ENCODE peak calls at places on chromosome 3, in six cellular contexts. One of them, this sample, is unnamed.

GRCh38 chr3:141405581-141405980 is 37.3 kb downstream of the ZBTB38 start:
- DNase-seq in putamen: no peak
- DNase-seq in activated naive CD4-positive, alpha-beta T cell treated with anti-CD3 and anti-CD28 coated beads, Interleukin-2, amount 50 U/mL, for 16 hours: no peak
- DNase-seq in GM13976: no peak
- DNase-seq in effector memory CD8-positive, alpha-beta T cell: no peak
- DNase-seq in GM03348: peak
- DNase-seq in this sample: peak

GRCh38 chr3:116155830-116156229 is 289.5 kb downstream of the LSAMP start:
- DNase-seq in putamen: no peak
- DNase-seq in activated naive CD4-positive, alpha-beta T cell treated with anti-CD3 and anti-CD28 coated beads, Interleukin-2, amount 50 U/mL, for 16 hours: no peak
- DNase-seq in GM13976: no peak
- DNase-seq in effector memory CD8-positive, alpha-beta T cell: no peak
- DNase-seq in GM03348: no peak
- DNase-seq in this sample: no peak

GRCh38 chr3:178823556-178824229 is 247.9 kb downstream of the ZMAT3 start:
- DNase-seq in putamen: peak
- DNase-seq in activated naive CD4-positive, alpha-beta T cell treated with anti-CD3 and anti-CD28 coated beads, Interleukin-2, amount 50 U/mL, for 16 hours: no peak
- DNase-seq in GM13976: no peak
- DNase-seq in effector memory CD8-positive, alpha-beta T cell: no peak
- DNase-seq in GM03348: no peak
- DNase-seq in this sample: no peak

GRCh38 chr3:177811111-177811510 is 613.8 kb upstream of the TBL1XR1 start:
- DNase-seq in putamen: no peak
- DNase-seq in activated naive CD4-positive, alpha-beta T cell treated with anti-CD3 and anti-CD28 coated beads, Interleukin-2, amount 50 U/mL, for 16 hours: no peak
- DNase-seq in GM13976: peak
- DNase-seq in effector memory CD8-positive, alpha-beta T cell: no peak
- DNase-seq in GM03348: no peak
- DNase-seq in this sample: no peak

GRCh38 chr3:86793786-86794185 is 197.2 kb downstream of the VGLL3 start:
- DNase-seq in putamen: peak
- DNase-seq in activated naive CD4-positive, alpha-beta T cell treated with anti-CD3 and anti-CD28 coated beads, Interleukin-2, amount 50 U/mL, for 16 hours: no peak
- DNase-seq in GM13976: no peak
- DNase-seq in effector memory CD8-positive, alpha-beta T cell: no peak
- DNase-seq in GM03348: peak
- DNase-seq in this sample: no peak

GRCh38 chr3:69051796-69052566 is at the start of gene TMF1:
- DNase-seq in putamen: peak
- DNase-seq in activated naive CD4-positive, alpha-beta T cell treated with anti-CD3 and anti-CD28 coated beads, Interleukin-2, amount 50 U/mL, for 16 hours: peak
- DNase-seq in GM13976: peak
- DNase-seq in effector memory CD8-positive, alpha-beta T cell: peak
- DNase-seq in GM03348: peak
- DNase-seq in this sample: peak

GRCh38 chr3:169945313-169945712 is 21.3 kb upstream of the SEC62 start:
- DNase-seq in putamen: no peak
- DNase-seq in activated naive CD4-positive, alpha-beta T cell treated with anti-CD3 and anti-CD28 coated beads, Interleukin-2, amount 50 U/mL, for 16 hours: peak
- DNase-seq in GM13976: peak
- DNase-seq in effector memory CD8-positive, alpha-beta T cell: no peak
- DNase-seq in GM03348: no peak
- DNase-seq in this sample: peak

GRCh38 chr3:134796313-134797079 is 1.4 kb downstream of the EPHB1 start:
- DNase-seq in putamen: peak
- DNase-seq in activated naive CD4-positive, alpha-beta T cell treated with anti-CD3 and anti-CD28 coated beads, Interleukin-2, amount 50 U/mL, for 16 hours: no peak
- DNase-seq in GM13976: peak
- DNase-seq in effector memory CD8-positive, alpha-beta T cell: no peak
- DNase-seq in GM03348: peak
- DNase-seq in this sample: no peak

GRCh38 chr3:18189651-18190050 is 235.5 kb downstream of the SATB1 start:
- DNase-seq in putamen: no peak
- DNase-seq in activated naive CD4-positive, alpha-beta T cell treated with anti-CD3 and anti-CD28 coated beads, Interleukin-2, amount 50 U/mL, for 16 hours: no peak
- DNase-seq in GM13976: no peak
- DNase-seq in effector memory CD8-positive, alpha-beta T cell: no peak
- DNase-seq in GM03348: peak
- DNase-seq in this sample: no peak

GRCh38 chr3:42803800-42804112 is 534 bp downstream of the HIGD1A start:
- DNase-seq in putamen: no peak
- DNase-seq in activated naive CD4-positive, alpha-beta T cell treated with anti-CD3 and anti-CD28 coated beads, Interleukin-2, amount 50 U/mL, for 16 hours: peak
- DNase-seq in GM13976: no peak
- DNase-seq in effector memory CD8-positive, alpha-beta T cell: peak
- DNase-seq in GM03348: no peak
- DNase-seq in this sample: peak

GRCh38 chr3:123046262-123046873 is 18.8 kb upstream of the SEMA5B start:
- DNase-seq in putamen: no peak
- DNase-seq in activated naive CD4-positive, alpha-beta T cell treated with anti-CD3 and anti-CD28 coated beads, Interleukin-2, amount 50 U/mL, for 16 hours: no peak
- DNase-seq in GM13976: no peak
- DNase-seq in effector memory CD8-positive, alpha-beta T cell: no peak
- DNase-seq in GM03348: peak
- DNase-seq in this sample: no peak

GRCh38 chr3:160755776-160756304 is at the start of gene PPM1L:
- DNase-seq in putamen: peak
- DNase-seq in activated naive CD4-positive, alpha-beta T cell treated with anti-CD3 and anti-CD28 coated beads, Interleukin-2, amount 50 U/mL, for 16 hours: peak
- DNase-seq in GM13976: peak
- DNase-seq in effector memory CD8-positive, alpha-beta T cell: peak
- DNase-seq in GM03348: peak
- DNase-seq in this sample: peak

GRCh38 chr3:88195951-88196434 is 46.2 kb downstream of the C3orf38 start:
- DNase-seq in putamen: no peak
- DNase-seq in activated naive CD4-positive, alpha-beta T cell treated with anti-CD3 and anti-CD28 coated beads, Interleukin-2, amount 50 U/mL, for 16 hours: peak
- DNase-seq in GM13976: no peak
- DNase-seq in effector memory CD8-positive, alpha-beta T cell: no peak
- DNase-seq in GM03348: no peak
- DNase-seq in this sample: no peak

GRCh38 chr3:12060139-12060831 is 56.1 kb downstream of the SYN2 start:
- DNase-seq in putamen: no peak
- DNase-seq in activated naive CD4-positive, alpha-beta T cell treated with anti-CD3 and anti-CD28 coated beads, Interleukin-2, amount 50 U/mL, for 16 hours: no peak
- DNase-seq in GM13976: no peak
- DNase-seq in effector memory CD8-positive, alpha-beta T cell: no peak
- DNase-seq in GM03348: no peak
- DNase-seq in this sample: no peak

GRCh38 chr3:187773233-187773962 is 28.1 kb upstream of the BCL6 start:
- DNase-seq in putamen: no peak
- DNase-seq in activated naive CD4-positive, alpha-beta T cell treated with anti-CD3 and anti-CD28 coated beads, Interleukin-2, amount 50 U/mL, for 16 hours: no peak
- DNase-seq in GM13976: peak
- DNase-seq in effector memory CD8-positive, alpha-beta T cell: no peak
- DNase-seq in GM03348: no peak
- DNase-seq in this sample: no peak

GRCh38 chr3:32569540-32570425 is 875 bp downstream of the DYNC1LI1 start:
- DNase-seq in putamen: peak
- DNase-seq in activated naive CD4-positive, alpha-beta T cell treated with anti-CD3 and anti-CD28 coated beads, Interleukin-2, amount 50 U/mL, for 16 hours: peak
- DNase-seq in GM13976: peak
- DNase-seq in effector memory CD8-positive, alpha-beta T cell: peak
- DNase-seq in GM03348: peak
- DNase-seq in this sample: peak

GRCh38 chr3:128478576-128479506 is 12.2 kb upstream of the DNAJB8 start:
- DNase-seq in putamen: no peak
- DNase-seq in activated naive CD4-positive, alpha-beta T cell treated with anti-CD3 and anti-CD28 coated beads, Interleukin-2, amount 50 U/mL, for 16 hours: no peak
- DNase-seq in GM13976: no peak
- DNase-seq in effector memory CD8-positive, alpha-beta T cell: no peak
- DNase-seq in GM03348: no peak
- DNase-seq in this sample: no peak

GRCh38 chr3:69838217-69838616 is 99.0 kb downstream of the MITF start:
- DNase-seq in putamen: no peak
- DNase-seq in activated naive CD4-positive, alpha-beta T cell treated with anti-CD3 and anti-CD28 coated beads, Interleukin-2, amount 50 U/mL, for 16 hours: no peak
- DNase-seq in GM13976: no peak
- DNase-seq in effector memory CD8-positive, alpha-beta T cell: no peak
- DNase-seq in GM03348: peak
- DNase-seq in this sample: no peak

GRCh38 chr3:116445291-116445841 is at the start of gene LSAMP:
- DNase-seq in putamen: peak
- DNase-seq in activated naive CD4-positive, alpha-beta T cell treated with anti-CD3 and anti-CD28 coated beads, Interleukin-2, amount 50 U/mL, for 16 hours: no peak
- DNase-seq in GM13976: no peak
- DNase-seq in effector memory CD8-positive, alpha-beta T cell: no peak
- DNase-seq in GM03348: peak
- DNase-seq in this sample: no peak

GRCh38 chr3:55483196-55484095 is 3.7 kb downstream of the WNT5A start:
- DNase-seq in putamen: no peak
- DNase-seq in activated naive CD4-positive, alpha-beta T cell treated with anti-CD3 and anti-CD28 coated beads, Interleukin-2, amount 50 U/mL, for 16 hours: no peak
- DNase-seq in GM13976: peak
- DNase-seq in effector memory CD8-positive, alpha-beta T cell: no peak
- DNase-seq in GM03348: no peak
- DNase-seq in this sample: no peak

GRCh38 chr3:157042226-157042625 is 117.7 kb downstream of the CCNL1 start:
- DNase-seq in putamen: no peak
- DNase-seq in activated naive CD4-positive, alpha-beta T cell treated with anti-CD3 and anti-CD28 coated beads, Interleukin-2, amount 50 U/mL, for 16 hours: no peak
- DNase-seq in GM13976: no peak
- DNase-seq in effector memory CD8-positive, alpha-beta T cell: no peak
- DNase-seq in GM03348: peak
- DNase-seq in this sample: no peak

GRCh38 chr3:172156309-172156998 is 117.1 kb downstream of the FNDC3B start:
- DNase-seq in putamen: no peak
- DNase-seq in activated naive CD4-positive, alpha-beta T cell treated with anti-CD3 and anti-CD28 coated beads, Interleukin-2, amount 50 U/mL, for 16 hours: no peak
- DNase-seq in GM13976: no peak
- DNase-seq in effector memory CD8-positive, alpha-beta T cell: no peak
- DNase-seq in GM03348: no peak
- DNase-seq in this sample: no peak

GRCh38 chr3:29240248-29240647 is 40.6 kb upstream of the RBMS3 start:
- DNase-seq in putamen: no peak
- DNase-seq in activated naive CD4-positive, alpha-beta T cell treated with anti-CD3 and anti-CD28 coated beads, Interleukin-2, amount 50 U/mL, for 16 hours: no peak
- DNase-seq in GM13976: no peak
- DNase-seq in effector memory CD8-positive, alpha-beta T cell: no peak
- DNase-seq in GM03348: peak
- DNase-seq in this sample: no peak

GRCh38 chr3:127961963-127962362 is 46.9 kb downstream of the KBTBD12 start:
- DNase-seq in putamen: no peak
- DNase-seq in activated naive CD4-positive, alpha-beta T cell treated with anti-CD3 and anti-CD28 coated beads, Interleukin-2, amount 50 U/mL, for 16 hours: no peak
- DNase-seq in GM13976: no peak
- DNase-seq in effector memory CD8-positive, alpha-beta T cell: no peak
- DNase-seq in GM03348: no peak
- DNase-seq in this sample: no peak